ENCODE peak calls at places on chromosome 6, in eight cellular contexts. One of them, this sample, is unnamed.
A peak's percentile ranks its signal among the peaks of the same experiment; 100 is the strongest.

GRCh38 chr6:138222901-138223546 is 4.7 kb upstream of the PBOV1 start:
- DNase-seq in NCI-H524: no peak
- DNase-seq in GM06990: no peak
- DNase-seq in kidney glomerular epithelial cell: no peak
- DNase-seq in NCI-H1436: no peak
- DNase-seq in GM12891: no peak
- DNase-seq in transverse colon: no peak
- DNase-seq in Right ventricle myocardium superior: no peak
- DNase-seq in this sample: no peak

GRCh38 chr6:130760006-130760405 is 67.2 kb upstream of the SMLR1 start:
- DNase-seq in GM12891: no peak
- DNase-seq in transverse colon: no peak
- DNase-seq in GM06990: no peak
- DNase-seq in kidney glomerular epithelial cell: peak; percentile 46
- DNase-seq in Right ventricle myocardium superior: no peak
- DNase-seq in NCI-H1436: no peak
- DNase-seq in NCI-H524: peak; percentile 56
- DNase-seq in this sample: no peak

GRCh38 chr6:128657181-128657580 is 136.8 kb upstream of the PTPRK start:
- DNase-seq in transverse colon: no peak
- DNase-seq in GM12891: no peak
- DNase-seq in Right ventricle myocardium superior: no peak
- DNase-seq in GM06990: peak; percentile 22
- DNase-seq in NCI-H1436: no peak
- DNase-seq in NCI-H524: peak; percentile 89
- DNase-seq in kidney glomerular epithelial cell: no peak
- DNase-seq in this sample: no peak

GRCh38 chr6:33066917-33067521 is 6.4 kb downstream of the HLA-DPA1 start:
- DNase-seq in GM12891: no peak
- DNase-seq in NCI-H524: no peak
- DNase-seq in GM06990: no peak
- DNase-seq in transverse colon: no peak
- DNase-seq in Right ventricle myocardium superior: no peak
- DNase-seq in kidney glomerular epithelial cell: no peak
- DNase-seq in NCI-H1436: no peak
- DNase-seq in this sample: no peak

GRCh38 chr6:73207221-73207837 is 18.0 kb downstream of the KHDC1L start:
- DNase-seq in Right ventricle myocardium superior: no peak
- DNase-seq in GM06990: no peak
- DNase-seq in transverse colon: no peak
- DNase-seq in NCI-H524: peak; percentile 4
- DNase-seq in GM12891: no peak
- DNase-seq in kidney glomerular epithelial cell: no peak
- DNase-seq in NCI-H1436: no peak
- DNase-seq in this sample: no peak

GRCh38 chr6:36204068-36204753 is 7.7 kb downstream of the BRPF3 start:
- DNase-seq in transverse colon: no peak
- DNase-seq in NCI-H1436: no peak
- DNase-seq in Right ventricle myocardium superior: no peak
- DNase-seq in GM06990: peak; percentile 48
- DNase-seq in GM12891: no peak
- DNase-seq in kidney glomerular epithelial cell: no peak
- DNase-seq in NCI-H524: no peak
- DNase-seq in this sample: no peak

GRCh38 chr6:36596359-36596758 is 2.2 kb downstream of the SRSF3 start:
- DNase-seq in GM12891: no peak
- DNase-seq in NCI-H524: peak; percentile 54
- DNase-seq in GM06990: no peak
- DNase-seq in kidney glomerular epithelial cell: no peak
- DNase-seq in transverse colon: peak; percentile 3
- DNase-seq in NCI-H1436: no peak
- DNase-seq in Right ventricle myocardium superior: no peak
- DNase-seq in this sample: no peak

GRCh38 chr6:170067257-170067656 is 223.6 kb downstream of the DLL1 start:
- DNase-seq in GM06990: no peak
- DNase-seq in transverse colon: peak; percentile 21
- DNase-seq in NCI-H1436: no peak
- DNase-seq in GM12891: no peak
- DNase-seq in kidney glomerular epithelial cell: no peak
- DNase-seq in NCI-H524: peak; percentile 24
- DNase-seq in Right ventricle myocardium superior: peak; percentile 24
- DNase-seq in this sample: no peak

GRCh38 chr6:149194815-149195558 is 122.5 kb upstream of the TAB2 start:
- DNase-seq in Right ventricle myocardium superior: no peak
- DNase-seq in NCI-H1436: no peak
- DNase-seq in kidney glomerular epithelial cell: no peak
- DNase-seq in GM06990: no peak
- DNase-seq in GM12891: no peak
- DNase-seq in transverse colon: no peak
- DNase-seq in NCI-H524: no peak
- DNase-seq in this sample: no peak

GRCh38 chr6:142926494-142927273 is 18.3 kb downstream of the HIVEP2 start:
- DNase-seq in NCI-H524: peak; percentile 44
- DNase-seq in kidney glomerular epithelial cell: peak; percentile 64
- DNase-seq in GM06990: peak; percentile 86
- DNase-seq in GM12891: peak; percentile 64
- DNase-seq in NCI-H1436: no peak
- DNase-seq in Right ventricle myocardium superior: peak; percentile 91
- DNase-seq in transverse colon: peak; percentile 90
- DNase-seq in this sample: no peak

This sample was measured in kidney epithelial cell.